ENCODE peak calls at places on chromosomes 13 and 19, in four cellular contexts. X is K562, Q is HepG2, V is HCT116. N is an unnamed sample.
A peak's percentile ranks its signal among the peaks of the same experiment; 100 is the strongest.

GRCh38 chr13:80256352-80256932 is 84.5 kb downstream of the SPRY2 start:
- DNase-seq in X (no peak), Q (no peak), V (no peak), N (no peak)

GRCh38 chr19:38547446-38547845 is 70.3 kb downstream of the MAP4K1 start:
- DNase-seq in X (no peak), Q (no peak), V (no peak), N (no peak)

GRCh38 chr13:86446311-86446710 is 647.1 kb upstream of the SLITRK6 start:
- DNase-seq in X (no peak), Q (no peak), V (no peak), N (no peak)

GRCh38 chr13:109835321-109835720 is 48.9 kb upstream of the IRS2 start:
- DNase-seq in X (no peak), Q (no peak), V (no peak), N (no peak)

GRCh38 chr13:34044660-34045080 is 226.7 kb downstream of the RFC3 start:
- DNase-seq in X (no peak), Q (no peak), V (peak; percentile 69), N (peak; percentile 5)

GRCh38 chr13:111909501-111909900 is 157.4 kb upstream of the SOX1 start:
- DNase-seq in X (no peak), Q (no peak), V (no peak), N (no peak)

GRCh38 chr19:45066921-45067661 is 9.2 kb downstream of the ZNF296 start:
- DNase-seq in X (no peak), Q (no peak), V (no peak), N (no peak)

GRCh38 chr13:61685683-61686013 is 270.0 kb upstream of the PCDH20 start:
- DNase-seq in X (no peak), Q (peak; percentile 34), V (peak; percentile 3), N (no peak)

GRCh38 chr19:42120276-42121010 is 11.8 kb downstream of the POU2F2 start:
- DNase-seq in X (no peak), Q (no peak), V (no peak), N (no peak)

GRCh38 chr13:88937381-88937780 is 1266.2 kb downstream of the SLITRK5 start:
- DNase-seq in X (no peak), Q (no peak), V (no peak), N (no peak)

GRCh38 chr19:54148158-54148557 is 10.6 kb downstream of the CNOT3 start:
- DNase-seq in X (no peak), Q (no peak), V (no peak), N (no peak)

GRCh38 chr13:54733639-54734038 is 1705.0 kb downstream of the OLFM4 start:
- DNase-seq in X (no peak), Q (peak; percentile 3), V (no peak), N (no peak)

GRCh38 chr19:55766466-55766865 is 2.5 kb upstream of the RFPL4AL1 start:
- DNase-seq in X (no peak), Q (no peak), V (no peak), N (no peak)

GRCh38 chr13:109677206-109677605 is 109.2 kb downstream of the IRS2 start:
- DNase-seq in X (no peak), Q (no peak), V (no peak), N (no peak)

GRCh38 chr19:46660601-46661019 is 372 bp downstream of the DACT3 start:
- DNase-seq in X (peak; percentile 56), Q (no peak), V (no peak), N (no peak)

GRCh38 chr13:27535546-27535945 is 84.8 kb downstream of the LNX2 start:
- DNase-seq in X (no peak), Q (no peak), V (no peak), N (no peak)

GRCh38 chr13:90757127-90757680 is 590.3 kb upstream of the MIR17HG start:
- DNase-seq in X (no peak), Q (no peak), V (no peak), N (no peak)

GRCh38 chr19:48363500-48363809 is 285 bp downstream of the TMEM143 start:
- DNase-seq in X (no peak), Q (no peak), V (no peak), N (no peak)

GRCh38 chr19:31559494-31559893 is 210.3 kb upstream of the TSHZ3 start:
- DNase-seq in X (no peak), Q (no peak), V (no peak), N (no peak)

GRCh38 chr13:26934096-26934495 is 173.5 kb upstream of the GPR12 start:
- DNase-seq in X (no peak), Q (no peak), V (no peak), N (no peak)

GRCh38 chr13:40484101-40484800 is 182.2 kb downstream of the FOXO1 start:
- DNase-seq in X (no peak), Q (no peak), V (no peak), N (no peak)

GRCh38 chr19:41711376-41712261 is 3.2 kb downstream of the CEACAM5 start:
- DNase-seq in X (no peak), Q (no peak), V (no peak), N (no peak)

GRCh38 chr19:54792814-54793213 is 10.6 kb upstream of the KIR2DL4 start:
- DNase-seq in X (no peak), Q (no peak), V (no peak), N (no peak)

GRCh38 chr13:60265566-60265965 is 101.8 kb upstream of the DIAPH3 start:
- DNase-seq in X (no peak), Q (no peak), V (no peak), N (no peak)

GRCh38 chr19:36213793-36214387 is 575 bp downstream of the ZNF565 start:
- DNase-seq in X (peak; percentile 29), Q (no peak), V (no peak), N (no peak)

GRCh38 chr13:50080158-50080855 is 65.1 kb downstream of the KCNRG start:
- DNase-seq in X (peak; percentile 22), Q (peak; percentile 23), V (no peak), N (no peak)

GRCh38 chr13:113187263-113187669 is 21.2 kb downstream of the PCID2 start:
- DNase-seq in X (peak; percentile 61), Q (peak; percentile 83), V (peak; percentile 98), N (peak; percentile 91)

GRCh38 chr19:35117017-35117570 is 1.5 kb downstream of the FXYD3 start:
- DNase-seq in X (no peak), Q (no peak), V (no peak), N (no peak)

GRCh38 chr13:51938454-51938853 is 72.8 kb downstream of the ATP7B start:
- DNase-seq in X (no peak), Q (no peak), V (no peak), N (no peak)

GRCh38 chr19:35879770-35880317 is 11.5 kb downstream of the APLP1 start:
- DNase-seq in X (peak; percentile 94), Q (peak; percentile 73), V (peak; percentile 75), N (peak; percentile 50)

GRCh38 chr19:1773173-1773572 is 19.9 kb downstream of the ONECUT3 start:
- DNase-seq in X (no peak), Q (no peak), V (peak; percentile 83), N (no peak)

GRCh38 chr13:94825507-94825906 is 113.2 kb upstream of the SOX21 start:
- DNase-seq in X (no peak), Q (no peak), V (no peak), N (no peak)

GRCh38 chr13:109840201-109840892 is 54.0 kb upstream of the IRS2 start:
- DNase-seq in X (no peak), Q (no peak), V (peak; percentile 66), N (no peak)

GRCh38 chr13:113601166-113602070 is 16.9 kb downstream of the TFDP1 start:
- DNase-seq in X (no peak), Q (no peak), V (no peak), N (no peak)

GRCh38 chr13:28002886-28003698 is 14.6 kb upstream of the URAD start:
- DNase-seq in X (no peak), Q (no peak), V (no peak), N (no peak)

GRCh38 chr13:78601124-78601885 is 2.0 kb downstream of the POU4F1 start:
- DNase-seq in X (no peak), Q (no peak), V (no peak), N (no peak)

GRCh38 chr13:106145997-106146864 is 389.2 kb downstream of the EFNB2 start:
- DNase-seq in X (no peak), Q (no peak), V (no peak), N (no peak)

GRCh38 chr13:110014719-110015118 is 228.3 kb upstream of the IRS2 start:
- DNase-seq in X (no peak), Q (no peak), V (no peak), N (no peak)

GRCh38 chr19:14556662-14557188 is 15.1 kb downstream of the NDUFB7 start:
- DNase-seq in X (peak; percentile 83), Q (peak; percentile 61), V (peak; percentile 67), N (no peak)

GRCh38 chr13:53351040-53351439 is 322.4 kb downstream of the OLFM4 start:
- DNase-seq in X (no peak), Q (no peak), V (no peak), N (no peak)

GRCh38 chr19:7254590-7254989 is 39.6 kb downstream of the INSR start:
- DNase-seq in X (no peak), Q (no peak), V (no peak), N (no peak)
- H3K27ac ChIP-seq in X (no peak overlapping the region), Q (no peak overlapping the region), V (no peak overlapping the region), N (no peak overlapping the region)

GRCh38 chr13:97975280-97975850 is 21.9 kb downstream of the IPO5 start:
- DNase-seq in X (no peak), Q (no peak), V (no peak), N (no peak)
- TF ChIP-seq TCF7L2 in X (no peak), Q (no peak), V (no peak), N (no peak)

DNA sequence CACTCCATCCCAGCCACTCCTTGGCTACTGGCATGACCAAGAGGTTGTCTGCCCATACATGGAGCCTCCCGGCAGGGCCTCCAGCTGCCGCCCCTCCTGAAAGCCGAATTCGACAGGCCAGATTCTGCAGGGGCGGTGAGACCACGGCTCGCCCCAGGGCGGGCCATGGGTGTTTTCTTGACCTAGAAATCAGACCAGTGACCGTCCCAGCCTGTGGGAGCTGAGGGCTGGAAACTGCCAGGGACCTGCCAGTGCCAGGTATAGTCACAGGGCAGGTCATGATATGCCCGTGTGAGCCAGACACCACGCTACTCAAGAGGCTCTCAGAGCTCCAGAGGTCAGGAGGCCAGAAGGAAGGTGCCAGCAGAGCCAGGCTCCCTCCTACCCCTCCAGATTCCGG is 16.8 kb downstream of the DAPK3 start:
- DNase-seq in X (no peak), Q (no peak), V (no peak), N (no peak)
- H3K27ac ChIP-seq in X (no peak overlapping the region), Q (no peak overlapping the region), V (no peak overlapping the region), N (no peak overlapping the region)

DNA sequence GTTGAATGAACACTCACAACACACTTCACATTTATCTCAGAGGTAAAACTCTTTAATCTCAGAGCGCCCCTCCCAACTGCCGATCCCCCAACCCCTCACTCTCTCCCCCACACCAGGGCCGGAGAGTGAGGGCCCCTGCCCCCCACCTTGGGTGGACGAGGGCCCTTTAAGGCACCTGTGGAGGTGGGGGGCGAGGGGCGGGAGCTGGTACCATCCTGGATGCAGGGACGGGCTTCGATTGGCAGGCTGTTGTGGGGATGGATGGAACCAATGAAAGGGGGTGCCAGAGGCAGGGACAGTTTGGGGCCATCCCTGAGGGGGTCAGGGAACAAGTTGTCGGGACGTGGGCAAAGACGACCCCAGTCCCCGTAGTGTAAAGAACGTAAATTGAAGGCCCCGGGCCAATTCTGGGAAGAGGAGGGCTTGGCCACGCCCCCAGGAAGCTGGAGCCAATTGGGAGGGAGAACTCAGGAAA is 1.7 kb upstream of the PNKP start:
- DNase-seq in X (peak; percentile 25), Q (no peak), V (no peak), N (no peak)
- TF ChIP-seq TCF7L2 in X (no peak), Q (no peak), V (no peak), N (no peak)

GRCh38 chr13:70347947-70348620 is 239.8 kb upstream of the KLHL1 start:
- DNase-seq in X (no peak), Q (no peak), V (no peak), N (no peak)
- H3K27ac ChIP-seq in X (no peak overlapping the region), Q (no peak overlapping the region), V (no peak overlapping the region), N (no peak overlapping the region)

N was measured in Panc1.